ENCODE peak calls at places on chromosomes 4 and X, in four cellular contexts. F, T, I and Z are unnamed samples.

GRCh38 chr4:129972257-129972656 is 876.3 kb downstream of the C4orf33 start:
- DNase-seq in I (no peak), T (peak; percentile 3), F (no peak), Z (no peak)

GRCh38 chr4:10019521-10020051 is 1.7 kb downstream of the SLC2A9 start:
- DNase-seq in I (no peak), T (no peak), F (no peak), Z (no peak)

GRCh38 chr4:48538358-48538757 is 48.3 kb downstream of the ZAR1 start:
- DNase-seq in T (no peak), F (no peak), I (no peak), Z (no peak)

GRCh38 chr4:8362483-8362882 is 78.0 kb downstream of the ACOX3 start:
- DNase-seq in I (no peak), F (peak; percentile 27), T (no peak), Z (no peak)

GRCh38 chr4:1167244-1167949 is 5.0 kb downstream of the SPON2 start:
- DNase-seq in I (peak; percentile 92), T (peak; percentile 94), F (peak; percentile 69), Z (peak; percentile 55)

GRCh38 chr4:89071311-89071710 is 14.3 kb upstream of the FAM13A start:
- DNase-seq in F (no peak), I (no peak), T (no peak), Z (no peak)

GRCh38 chr4:71974681-71975080 is 57.1 kb upstream of the NPFFR2 start:
- DNase-seq in I (no peak), F (peak; percentile 52), T (no peak), Z (no peak)

GRCh38 chrX:48761674-48762471 is at the start of gene GLOD5:
- DNase-seq in T (peak; percentile 35), F (no peak), I (peak; percentile 81), Z (no peak)

GRCh38 chr4:40845136-40845910 is 95.6 kb downstream of the NSUN7 start:
- DNase-seq in I (no peak), T (no peak), F (peak; percentile 16), Z (no peak)

GRCh38 chr4:94669672-94670664 is 87.8 kb upstream of the BMPR1B start:
- DNase-seq in I (no peak), T (no peak), F (no peak), Z (no peak)

GRCh38 chr4:102543030-102543505 is 41.9 kb downstream of the NFKB1 start:
- DNase-seq in T (no peak), I (no peak), F (no peak), Z (no peak)

GRCh38 chr4:146051724-146052396 is 113.2 kb upstream of the ZNF827 start:
- DNase-seq in F (peak; percentile 82), T (no peak), I (no peak), Z (no peak)

GRCh38 chr4:136078971-136079370 is 1453.3 kb downstream of the PCDH18 start:
- DNase-seq in I (no peak), T (no peak), F (no peak), Z (no peak)

GRCh38 chr4:796206-796605 is 29.7 kb downstream of the CPLX1 start:
- DNase-seq in T (no peak), F (no peak), I (no peak), Z (no peak)

GRCh38 chrX:10984213-10984612 is 126.9 kb upstream of the HCCS start:
- DNase-seq in T (no peak), I (no peak), F (no peak), Z (no peak)

GRCh38 chrX:140346711-140347110 is 158.2 kb downstream of the SOX3 start:
- DNase-seq in T (no peak), F (no peak), I (no peak), Z (no peak)

GRCh38 chr4:184472540-184473264 is 1.6 kb downstream of the IRF2 start:
- DNase-seq in F (peak; percentile 42), T (no peak), I (peak; percentile 94), Z (no peak)

GRCh38 chr4:3723232-3723642 is 42.9 kb upstream of the ADRA2C start:
- DNase-seq in T (no peak), F (no peak), I (no peak), Z (no peak)

GRCh38 chr4:7763788-7764187 is 175.9 kb downstream of the AFAP1 start:
- DNase-seq in I (no peak), T (no peak), F (no peak), Z (no peak)

GRCh38 chrX:143854006-143854405 is 29.9 kb upstream of the UBE2NL start:
- DNase-seq in I (no peak), F (peak; percentile 40), T (no peak), Z (no peak)

GRCh38 chr4:37970702-37971101 is 10.5 kb downstream of the PTTG2 start:
- DNase-seq in T (peak; percentile 21), I (peak; percentile 90), F (peak; percentile 43), Z (no peak)

GRCh38 chr4:140078366-140078765 is 75.6 kb downstream of the MAML3 start:
- DNase-seq in I (no peak), F (peak; percentile 23), T (no peak), Z (no peak)

GRCh38 chrX:2707334-2707760 is 16.3 kb downstream of the CD99 start:
- DNase-seq in F (peak; percentile 64), T (peak; percentile 64), I (no peak), Z (peak; percentile 97)

GRCh38 chr4:188903995-188904394 is 764.8 kb downstream of the TRIML1 start:
- DNase-seq in T (no peak), F (no peak), I (no peak), Z (no peak)

GRCh38 chr4:155119006-155119405 is 89.4 kb upstream of the NPY2R start:
- DNase-seq in F (no peak), I (no peak), T (no peak), Z (no peak)

GRCh38 chr4:98939892-98940298 is 11.0 kb upstream of the EIF4E start:
- DNase-seq in I (no peak), F (peak; percentile 88), T (peak; percentile 75), Z (no peak)

GRCh38 chr4:169158046-169158445 is 112.7 kb downstream of the SH3RF1 start:
- DNase-seq in T (no peak), I (no peak), F (no peak), Z (no peak)

GRCh38 chr4:36758779-36759178 is 477.4 kb downstream of the DTHD1 start:
- DNase-seq in I (no peak), F (no peak), T (no peak), Z (no peak)

GRCh38 chr4:168569066-168569908 is 72.4 kb downstream of the PALLD start:
- DNase-seq in T (peak; percentile 95), I (no peak), F (peak; percentile 45), Z (no peak)

GRCh38 chr4:154361450-154361849 is 130.1 kb downstream of the DCHS2 start:
- DNase-seq in I (no peak), F (no peak), T (no peak), Z (no peak)

GRCh38 chr4:121091941-121092340 is 19.6 kb upstream of the NDNF start:
- DNase-seq in T (no peak), F (no peak), I (no peak), Z (no peak)

GRCh38 chr4:121094297-121094966 is 22.1 kb upstream of the NDNF start:
- DNase-seq in F (no peak), I (no peak), T (no peak), Z (no peak)

GRCh38 chr4:121096174-121096573 is 23.8 kb upstream of the NDNF start:
- DNase-seq in F (no peak), T (no peak), I (no peak), Z (no peak)

GRCh38 chr4:121100093-121100775 is 27.9 kb upstream of the NDNF start:
- DNase-seq in I (no peak), F (no peak), T (no peak), Z (no peak)

GRCh38 chr4:121096629-121097028 is 24.3 kb upstream of the NDNF start:
- DNase-seq in F (peak; percentile 70), I (no peak), T (peak; percentile 24), Z (no peak)
- TF ChIP-seq CTCF in F (peak; percentile 56), I (peak; percentile 68), T (peak; percentile 57), Z (peak; percentile 10)

DNA sequence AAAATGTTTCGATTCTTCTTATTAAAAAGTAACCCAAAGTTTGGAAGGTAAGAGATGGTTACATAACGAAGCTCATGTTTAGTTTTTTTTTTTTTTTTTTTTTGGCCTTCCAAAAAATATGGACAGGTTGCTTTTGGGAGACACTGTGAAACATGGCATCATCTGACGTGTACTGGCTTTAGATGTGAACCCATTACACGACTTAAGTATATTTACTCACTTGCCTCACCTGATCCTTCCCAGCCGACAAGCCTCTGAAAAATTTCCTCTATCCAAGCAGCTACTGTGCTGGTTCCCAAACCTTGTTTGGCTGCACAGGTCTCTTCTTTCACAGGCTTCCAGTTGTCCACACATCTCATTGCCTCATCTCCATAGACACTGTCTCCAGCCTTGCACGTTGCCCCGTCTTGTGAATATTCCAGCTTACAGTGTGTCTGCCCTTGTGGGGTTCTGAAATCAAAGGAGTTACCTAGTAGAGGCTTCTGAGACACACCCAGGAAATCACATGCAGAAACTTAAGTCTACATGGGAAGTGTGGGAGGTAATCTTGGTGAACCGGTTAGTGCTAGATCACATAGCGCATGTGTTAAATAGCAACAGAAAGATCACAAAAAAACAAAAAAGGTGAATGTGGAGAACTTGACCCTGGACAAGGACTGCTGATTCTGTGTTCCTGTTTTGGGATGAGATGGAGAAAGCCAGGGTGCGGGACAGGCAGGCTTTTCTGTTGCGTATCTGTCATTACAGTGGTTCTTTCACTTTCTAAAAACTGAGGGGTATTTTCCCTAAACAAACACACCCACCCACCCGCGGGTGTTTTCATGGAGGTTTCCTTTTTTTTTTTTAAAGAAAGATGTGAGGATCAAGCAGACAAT is 328.6 kb downstream of the ARHGAP10 start:
- DNase-seq in I (no peak), T (no peak), F (no peak), Z (no peak)
- H3K4me3 ChIP-seq in I (peak overlapping the region; percentile 14), T (no peak overlapping the region), F (no peak overlapping the region), Z (no peak overlapping the region)

GRCh38 chr4:172666711-172667368 is 501.8 kb upstream of the GALNT7 start:
- DNase-seq in F (peak; percentile 4), I (no peak), T (no peak), Z (no peak)
- TF ChIP-seq CTCF in F (no peak), I (no peak), T (no peak), Z (no peak)

GRCh38 chrX:15334561-15334960 is 762 bp downstream of the PIGA start:
- DNase-seq in T (no peak), F (peak; percentile 26), I (no peak), Z (no peak)
- H3K4me3 ChIP-seq in T (peak overlapping the region; percentile 76), F (peak overlapping the region; percentile 75), I (peak overlapping the region; percentile 68), Z (peak overlapping the region; percentile 67)

GRCh38 chrX:36856849-36857248 is 151.3 kb upstream of the FAM47C start:
- DNase-seq in T (no peak), I (no peak), F (no peak), Z (no peak)
- TF ChIP-seq CTCF in T (peak; percentile 15), I (no peak), F (no peak), Z (no peak)

GRCh38 chrX:18833071-18833731 is 125.8 kb downstream of the PPEF1 start:
- DNase-seq in T (no peak), I (no peak), F (peak; percentile 56), Z (no peak)

GRCh38 chrX:18828832-18829404 is 121.5 kb downstream of the PPEF1 start:
- DNase-seq in T (no peak), I (no peak), F (no peak), Z (no peak)
- H3K4me3 ChIP-seq in T (no peak overlapping the region), I (no peak overlapping the region), F (no peak overlapping the region), Z (no peak overlapping the region)

DNA sequence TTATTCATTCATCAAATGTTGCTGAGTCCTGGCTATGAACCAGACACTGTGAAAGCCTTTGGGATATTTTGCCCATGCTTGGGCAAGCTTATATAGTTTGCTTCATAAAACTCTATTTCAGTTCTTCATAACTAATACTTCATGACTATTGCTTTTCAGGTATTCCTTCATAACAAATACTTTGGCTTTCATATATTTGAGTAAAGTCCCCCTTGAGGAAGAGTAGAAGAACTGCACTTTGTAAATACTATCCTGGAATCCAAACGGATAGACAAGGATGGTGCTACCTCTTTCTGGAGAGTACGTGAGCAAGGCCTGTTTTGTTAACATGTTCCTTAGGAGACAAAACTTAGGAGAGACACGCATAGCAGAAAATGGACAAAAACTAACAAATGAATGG is 1.7 kb upstream of the AFP start:
- DNase-seq in T (peak; percentile 4), I (no peak), F (no peak), Z (no peak)
- TF ChIP-seq CTCF in T (peak; percentile 63), I (peak; percentile 47), F (peak; percentile 55), Z (peak; percentile 44)